ENCODE peak calls at places on chromosomes 2 and 18, in nine cellular contexts. One of them, this sample, is unnamed.

GRCh38 chr18:12403601-12404506 is 3.9 kb upstream of the PRELID3A start:
- DNase-seq in Peyer's patch: no peak
- DNase-seq in progenitor cell of endocrine pancreas: no peak
- DNase-seq in tibial nerve: no peak
- DNase-seq in fibroblast of lung: peak; percentile 89
- DNase-seq in GM20000: peak; percentile 4
- DNase-seq in K562: peak; percentile 78
- DNase-seq in esophagus squamous epithelium: no peak
- DNase-seq in pancreas: no peak
- DNase-seq in this sample: no peak

GRCh38 chr2:236176417-236176816 is 8.2 kb upstream of the GBX2 start:
- DNase-seq in Peyer's patch: no peak
- DNase-seq in progenitor cell of endocrine pancreas: no peak
- DNase-seq in tibial nerve: no peak
- DNase-seq in fibroblast of lung: no peak
- DNase-seq in GM20000: peak; percentile 68
- DNase-seq in K562: peak; percentile 62
- DNase-seq in esophagus squamous epithelium: no peak
- DNase-seq in pancreas: no peak
- DNase-seq in this sample: no peak

GRCh38 chr18:58385472-58385871 is 243.4 kb downstream of the ALPK2 start:
- DNase-seq in Peyer's patch: no peak
- DNase-seq in progenitor cell of endocrine pancreas: no peak
- DNase-seq in tibial nerve: no peak
- DNase-seq in fibroblast of lung: no peak
- DNase-seq in GM20000: no peak
- DNase-seq in K562: no peak
- DNase-seq in esophagus squamous epithelium: no peak
- DNase-seq in pancreas: no peak
- DNase-seq in this sample: no peak

GRCh38 chr2:148338544-148338943 is 306.0 kb upstream of the EPC2 start:
- DNase-seq in Peyer's patch: no peak
- DNase-seq in progenitor cell of endocrine pancreas: no peak
- DNase-seq in tibial nerve: no peak
- DNase-seq in fibroblast of lung: peak; percentile 63
- DNase-seq in GM20000: no peak
- DNase-seq in K562: no peak
- DNase-seq in esophagus squamous epithelium: no peak
- DNase-seq in pancreas: no peak
- DNase-seq in this sample: no peak

GRCh38 chr2:200662727-200663126 is 76.9 kb downstream of the AOX1 start:
- DNase-seq in Peyer's patch: no peak
- DNase-seq in progenitor cell of endocrine pancreas: no peak
- DNase-seq in tibial nerve: no peak
- DNase-seq in fibroblast of lung: peak; percentile 65
- DNase-seq in GM20000: no peak
- DNase-seq in K562: no peak
- DNase-seq in esophagus squamous epithelium: no peak
- DNase-seq in pancreas: no peak
- DNase-seq in this sample: no peak

GRCh38 chr18:48622911-48623431 is 84.1 kb downstream of the CTIF start:
- DNase-seq in Peyer's patch: no peak
- DNase-seq in progenitor cell of endocrine pancreas: no peak
- DNase-seq in tibial nerve: no peak
- DNase-seq in fibroblast of lung: peak; percentile 86
- DNase-seq in GM20000: no peak
- DNase-seq in K562: no peak
- DNase-seq in esophagus squamous epithelium: no peak
- DNase-seq in pancreas: no peak
- DNase-seq in this sample: no peak

GRCh38 chr2:36544638-36545338 is 53.2 kb downstream of the FEZ2 start:
- DNase-seq in Peyer's patch: no peak
- DNase-seq in progenitor cell of endocrine pancreas: no peak
- DNase-seq in tibial nerve: no peak
- DNase-seq in fibroblast of lung: no peak
- DNase-seq in GM20000: no peak
- DNase-seq in K562: no peak
- DNase-seq in esophagus squamous epithelium: no peak
- DNase-seq in pancreas: no peak
- DNase-seq in this sample: no peak

GRCh38 chr2:44975571-44976450 is 33.4 kb downstream of the SIX2 start:
- DNase-seq in Peyer's patch: no peak
- DNase-seq in progenitor cell of endocrine pancreas: no peak
- DNase-seq in tibial nerve: no peak
- DNase-seq in fibroblast of lung: peak; percentile 38
- DNase-seq in GM20000: no peak
- DNase-seq in K562: no peak
- DNase-seq in esophagus squamous epithelium: no peak
- DNase-seq in pancreas: no peak
- DNase-seq in this sample: no peak

GRCh38 chr2:180873219-180873618 is 107.2 kb upstream of the UBE2E3 start:
- DNase-seq in Peyer's patch: no peak
- DNase-seq in progenitor cell of endocrine pancreas: no peak
- DNase-seq in tibial nerve: no peak
- DNase-seq in fibroblast of lung: no peak
- DNase-seq in GM20000: no peak
- DNase-seq in K562: no peak
- DNase-seq in esophagus squamous epithelium: no peak
- DNase-seq in pancreas: no peak
- DNase-seq in this sample: no peak

GRCh38 chr2:1707771-1708351 is 36.5 kb downstream of the PXDN start:
- DNase-seq in Peyer's patch: no peak
- DNase-seq in progenitor cell of endocrine pancreas: no peak
- DNase-seq in tibial nerve: peak; percentile 51
- DNase-seq in fibroblast of lung: peak; percentile 94
- DNase-seq in GM20000: no peak
- DNase-seq in K562: no peak
- DNase-seq in esophagus squamous epithelium: no peak
- DNase-seq in pancreas: no peak
- DNase-seq in this sample: no peak

GRCh38 chr2:241865416-241865956 is 4.0 kb upstream of the RTP5 start:
- DNase-seq in Peyer's patch: no peak
- DNase-seq in progenitor cell of endocrine pancreas: no peak
- DNase-seq in tibial nerve: no peak
- DNase-seq in fibroblast of lung: no peak
- DNase-seq in GM20000: no peak
- DNase-seq in K562: no peak
- DNase-seq in esophagus squamous epithelium: no peak
- DNase-seq in pancreas: no peak
- DNase-seq in this sample: no peak

GRCh38 chr2:161085041-161085598 is 75.1 kb upstream of the TANK start:
- DNase-seq in Peyer's patch: no peak
- DNase-seq in progenitor cell of endocrine pancreas: no peak
- DNase-seq in tibial nerve: no peak
- DNase-seq in fibroblast of lung: peak; percentile 20
- DNase-seq in GM20000: no peak
- DNase-seq in K562: no peak
- DNase-seq in esophagus squamous epithelium: no peak
- DNase-seq in pancreas: no peak
- DNase-seq in this sample: no peak

GRCh38 chr2:240213476-240214391 is 73.3 kb upstream of the OTOS start:
- DNase-seq in Peyer's patch: peak; percentile 33
- DNase-seq in progenitor cell of endocrine pancreas: no peak
- DNase-seq in tibial nerve: no peak
- DNase-seq in fibroblast of lung: no peak
- DNase-seq in GM20000: no peak
- DNase-seq in K562: no peak
- DNase-seq in esophagus squamous epithelium: no peak
- DNase-seq in pancreas: no peak
- DNase-seq in this sample: peak; percentile 13

GRCh38 chr2:176096986-176097819 is 2.4 kb upstream of the HOXD12 start:
- DNase-seq in Peyer's patch: peak; percentile 77
- DNase-seq in progenitor cell of endocrine pancreas: peak; percentile 77
- DNase-seq in tibial nerve: peak; percentile 48
- DNase-seq in fibroblast of lung: peak; percentile 33
- DNase-seq in GM20000: peak; percentile 87
- DNase-seq in K562: peak; percentile 84
- DNase-seq in esophagus squamous epithelium: no peak
- DNase-seq in pancreas: peak; percentile 60
- DNase-seq in this sample: peak; percentile 50

GRCh38 chr18:22044474-22045220 is 124.7 kb upstream of the GATA6 start:
- DNase-seq in Peyer's patch: peak; percentile 71
- DNase-seq in progenitor cell of endocrine pancreas: peak; percentile 32
- DNase-seq in tibial nerve: no peak
- DNase-seq in fibroblast of lung: no peak
- DNase-seq in GM20000: no peak
- DNase-seq in K562: no peak
- DNase-seq in esophagus squamous epithelium: no peak
- DNase-seq in pancreas: peak; percentile 87
- DNase-seq in this sample: no peak
- TF ChIP-seq CTCF in Peyer's patch: no peak
- TF ChIP-seq CTCF in progenitor cell of endocrine pancreas: no peak
- TF ChIP-seq CTCF in tibial nerve: no peak
- TF ChIP-seq CTCF in fibroblast of lung: no peak
- TF ChIP-seq CTCF in GM20000: no peak
- TF ChIP-seq CTCF in K562: no peak
- TF ChIP-seq CTCF in esophagus squamous epithelium: no peak
- TF ChIP-seq CTCF in pancreas: no peak
- TF ChIP-seq CTCF in this sample: no peak

DNA sequence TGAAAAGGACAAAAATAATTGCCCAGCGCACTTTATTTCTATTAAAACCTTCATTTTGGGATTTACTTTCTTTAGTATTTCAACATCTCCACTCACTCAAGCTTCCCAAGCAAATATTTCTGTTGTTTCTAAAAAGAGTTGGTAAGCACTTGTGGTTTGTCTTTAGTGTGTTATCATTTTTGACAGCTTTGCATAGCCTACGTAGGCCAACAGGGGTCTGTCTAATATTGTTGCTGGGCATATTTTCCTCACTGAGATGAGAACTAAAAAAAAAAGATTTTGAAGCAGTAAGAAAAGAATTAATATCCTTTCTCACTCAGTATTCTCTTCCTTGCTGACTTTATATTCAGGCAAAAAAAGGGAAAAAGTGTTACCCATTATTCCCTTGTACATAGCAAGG is 494.1 kb downstream of the ARHGAP15 start:
- DNase-seq in Peyer's patch: no peak
- DNase-seq in progenitor cell of endocrine pancreas: no peak
- DNase-seq in tibial nerve: no peak
- DNase-seq in fibroblast of lung: no peak
- DNase-seq in GM20000: no peak
- DNase-seq in K562: no peak
- DNase-seq in esophagus squamous epithelium: no peak
- DNase-seq in pancreas: no peak
- DNase-seq in this sample: no peak
- TF ChIP-seq CTCF in Peyer's patch: no peak
- TF ChIP-seq CTCF in progenitor cell of endocrine pancreas: no peak
- TF ChIP-seq CTCF in tibial nerve: no peak
- TF ChIP-seq CTCF in fibroblast of lung: peak; percentile 24
- TF ChIP-seq CTCF in GM20000: no peak
- TF ChIP-seq CTCF in K562: peak; percentile 39
- TF ChIP-seq CTCF in esophagus squamous epithelium: no peak
- TF ChIP-seq CTCF in pancreas: no peak
- TF ChIP-seq CTCF in this sample: no peak

DNA sequence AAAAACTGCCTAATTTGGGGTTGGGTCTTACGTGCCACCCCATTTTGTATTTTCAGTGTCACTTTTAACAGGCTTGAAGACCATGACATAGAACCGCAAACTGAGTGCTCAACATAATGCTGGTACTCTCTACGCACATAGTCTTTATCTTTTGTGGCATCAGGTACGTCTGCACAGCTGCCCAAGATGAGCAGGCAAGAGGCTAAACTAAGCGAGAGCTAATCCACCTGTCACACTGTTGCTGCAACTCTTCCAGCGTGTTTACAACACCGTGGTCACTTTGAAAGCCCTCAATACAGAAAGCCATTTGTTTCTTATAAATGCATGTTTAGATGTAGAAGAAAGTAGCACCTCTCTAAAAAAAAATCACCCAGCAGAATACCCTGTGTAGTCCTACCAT is 270.0 kb upstream of the TCF4 start:
- DNase-seq in Peyer's patch: no peak
- DNase-seq in progenitor cell of endocrine pancreas: no peak
- DNase-seq in tibial nerve: no peak
- DNase-seq in fibroblast of lung: no peak
- DNase-seq in GM20000: no peak
- DNase-seq in K562: no peak
- DNase-seq in esophagus squamous epithelium: no peak
- DNase-seq in pancreas: no peak
- DNase-seq in this sample: no peak
- TF ChIP-seq CTCF in Peyer's patch: no peak
- TF ChIP-seq CTCF in progenitor cell of endocrine pancreas: no peak
- TF ChIP-seq CTCF in tibial nerve: no peak
- TF ChIP-seq CTCF in fibroblast of lung: no peak
- TF ChIP-seq CTCF in GM20000: no peak
- TF ChIP-seq CTCF in K562: no peak
- TF ChIP-seq CTCF in esophagus squamous epithelium: no peak
- TF ChIP-seq CTCF in pancreas: no peak
- TF ChIP-seq CTCF in this sample: no peak

GRCh38 chr2:174776223-174776622 is 12.0 kb upstream of the CHRNA1 start:
- DNase-seq in Peyer's patch: no peak
- DNase-seq in progenitor cell of endocrine pancreas: no peak
- DNase-seq in tibial nerve: no peak
- DNase-seq in fibroblast of lung: no peak
- DNase-seq in GM20000: no peak
- DNase-seq in K562: peak; percentile 32
- DNase-seq in esophagus squamous epithelium: no peak
- DNase-seq in pancreas: no peak
- DNase-seq in this sample: no peak
- TF ChIP-seq CTCF in Peyer's patch: no peak
- TF ChIP-seq CTCF in progenitor cell of endocrine pancreas: peak; percentile 49
- TF ChIP-seq CTCF in tibial nerve: no peak
- TF ChIP-seq CTCF in fibroblast of lung: peak; percentile 33
- TF ChIP-seq CTCF in GM20000: no peak
- TF ChIP-seq CTCF in K562: peak; percentile 60
- TF ChIP-seq CTCF in esophagus squamous epithelium: no peak
- TF ChIP-seq CTCF in pancreas: no peak
- TF ChIP-seq CTCF in this sample: no peak